ENCODE peak calls at places on chromosomes 1 and 21, in four cellular contexts. One of them, this sample, is unnamed.

GRCh38 chr21:43735236-43736091 is 16.5 kb downstream of the PDXK start:
- DNase-seq in HCT116: no peak
- DNase-seq in GM23338: no peak
- DNase-seq in endothelial cell of umbilical vein: no peak
- DNase-seq in this sample: no peak

GRCh38 chr1:186605762-186606350 is 74.4 kb downstream of the PTGS2 start:
- DNase-seq in HCT116: peak; percentile 56
- DNase-seq in GM23338: peak; percentile 86
- DNase-seq in endothelial cell of umbilical vein: peak; percentile 75
- DNase-seq in this sample: no peak

GRCh38 chr1:181089017-181089776 is 697 bp downstream of the IER5 start:
- DNase-seq in HCT116: no peak
- DNase-seq in GM23338: peak; percentile 53
- DNase-seq in endothelial cell of umbilical vein: no peak
- DNase-seq in this sample: no peak

GRCh38 chr1:100360790-100361232 is 8.5 kb downstream of the CDC14A start:
- DNase-seq in HCT116: no peak
- DNase-seq in GM23338: no peak
- DNase-seq in endothelial cell of umbilical vein: peak; percentile 75
- DNase-seq in this sample: no peak

GRCh38 chr21:45456836-45457160 is 51.8 kb downstream of the COL18A1 start:
- DNase-seq in HCT116: no peak
- DNase-seq in GM23338: no peak
- DNase-seq in endothelial cell of umbilical vein: no peak
- DNase-seq in this sample: no peak

GRCh38 chr1:166273618-166274017 is 106.8 kb upstream of the FAM78B start:
- DNase-seq in HCT116: no peak
- DNase-seq in GM23338: no peak
- DNase-seq in endothelial cell of umbilical vein: no peak
- DNase-seq in this sample: no peak

GRCh38 chr1:37497832-37498231 is 16.7 kb downstream of the MEAF6 start:
- DNase-seq in HCT116: no peak
- DNase-seq in GM23338: no peak
- DNase-seq in endothelial cell of umbilical vein: no peak
- DNase-seq in this sample: no peak

GRCh38 chr1:14944471-14944981 is 209.0 kb upstream of the TMEM51 start:
- DNase-seq in HCT116: no peak
- DNase-seq in GM23338: no peak
- DNase-seq in endothelial cell of umbilical vein: no peak
- DNase-seq in this sample: no peak

GRCh38 chr21:25149022-25149421 is 458.3 kb downstream of the MRPL39 start:
- DNase-seq in HCT116: no peak
- DNase-seq in GM23338: no peak
- DNase-seq in endothelial cell of umbilical vein: no peak
- DNase-seq in this sample: no peak

GRCh38 chr21:23480591-23481270 is 2126.6 kb downstream of the MRPL39 start:
- DNase-seq in HCT116: no peak
- DNase-seq in GM23338: no peak
- DNase-seq in endothelial cell of umbilical vein: no peak
- DNase-seq in this sample: no peak

GRCh38 chr1:219412772-219413171 is 200.1 kb downstream of the ZC3H11B start:
- DNase-seq in HCT116: no peak
- DNase-seq in GM23338: no peak
- DNase-seq in endothelial cell of umbilical vein: no peak
- DNase-seq in this sample: no peak

GRCh38 chr1:181366910-181367309 is 116.4 kb upstream of the CACNA1E start:
- DNase-seq in HCT116: no peak
- DNase-seq in GM23338: no peak
- DNase-seq in endothelial cell of umbilical vein: no peak
- DNase-seq in this sample: no peak

GRCh38 chr1:185652348-185652747 is 81.8 kb upstream of the HMCN1 start:
- DNase-seq in HCT116: peak; percentile 22
- DNase-seq in GM23338: peak; percentile 36
- DNase-seq in endothelial cell of umbilical vein: no peak
- DNase-seq in this sample: no peak

GRCh38 chr21:33550772-33551660 is 8.2 kb downstream of the SON start:
- DNase-seq in HCT116: no peak
- DNase-seq in GM23338: no peak
- DNase-seq in endothelial cell of umbilical vein: no peak
- DNase-seq in this sample: no peak

GRCh38 chr21:33551664-33552063 is 8.8 kb downstream of the SON start:
- DNase-seq in HCT116: no peak
- DNase-seq in GM23338: no peak
- DNase-seq in endothelial cell of umbilical vein: no peak
- DNase-seq in this sample: no peak

GRCh38 chr21:33554236-33554981 is 11.6 kb downstream of the SON start:
- DNase-seq in HCT116: no peak
- DNase-seq in GM23338: no peak
- DNase-seq in endothelial cell of umbilical vein: no peak
- DNase-seq in this sample: no peak

GRCh38 chr21:33552999-33553598 is 10.3 kb downstream of the SON start:
- DNase-seq in HCT116: no peak
- DNase-seq in GM23338: no peak
- DNase-seq in endothelial cell of umbilical vein: no peak
- DNase-seq in this sample: no peak

DNA sequence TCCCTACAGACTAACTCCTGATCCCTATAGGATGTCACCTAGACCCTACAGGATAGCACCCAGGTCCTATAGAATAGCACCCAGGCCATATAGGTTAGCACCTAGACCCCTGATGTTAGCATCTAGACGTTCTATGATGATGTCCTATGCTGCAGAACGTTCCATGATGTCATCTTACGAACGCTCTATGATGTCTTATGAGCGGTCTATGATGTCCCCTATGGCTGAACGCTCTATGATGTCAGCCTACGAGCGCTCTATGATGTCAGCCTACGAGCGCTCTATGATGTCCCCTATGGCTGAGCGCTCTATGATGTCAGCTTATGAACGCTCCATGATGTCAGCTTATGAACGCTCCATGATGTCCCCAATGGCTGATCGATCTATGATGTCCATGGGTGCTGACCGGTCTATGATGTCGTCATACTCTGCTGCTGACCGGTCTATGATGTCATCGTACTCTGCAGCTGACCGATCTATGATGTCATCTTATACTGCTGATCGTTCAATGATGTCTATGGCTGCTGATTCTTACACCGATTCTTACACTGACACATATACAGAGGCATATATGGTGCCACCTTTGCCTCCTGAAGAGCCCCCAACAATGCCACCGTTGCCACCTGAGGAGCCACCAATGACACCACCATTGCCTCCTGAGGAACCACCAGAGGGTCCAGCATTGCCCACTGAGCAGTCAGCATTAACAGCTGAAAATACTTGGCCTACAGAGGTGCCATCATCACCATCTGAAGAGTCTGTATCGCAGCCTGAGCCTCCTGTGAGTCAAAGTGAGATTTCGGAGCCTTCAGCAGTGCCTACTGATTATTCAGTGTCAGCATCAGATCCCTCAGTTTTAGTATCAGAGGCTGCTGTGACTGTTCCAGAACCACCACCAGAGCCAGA is 9.5 kb downstream of the SON start:
- DNase-seq in HCT116: no peak
- DNase-seq in GM23338: no peak
- DNase-seq in endothelial cell of umbilical vein: no peak
- DNase-seq in this sample: no peak
- TF ChIP-seq POLR2AphosphoS5 in HCT116: peak; percentile 2
- TF ChIP-seq POLR2AphosphoS5 in GM23338: no peak
- TF ChIP-seq POLR2AphosphoS5 in endothelial cell of umbilical vein: no peak
- TF ChIP-seq POLR2AphosphoS5 in this sample: no peak

DNA sequence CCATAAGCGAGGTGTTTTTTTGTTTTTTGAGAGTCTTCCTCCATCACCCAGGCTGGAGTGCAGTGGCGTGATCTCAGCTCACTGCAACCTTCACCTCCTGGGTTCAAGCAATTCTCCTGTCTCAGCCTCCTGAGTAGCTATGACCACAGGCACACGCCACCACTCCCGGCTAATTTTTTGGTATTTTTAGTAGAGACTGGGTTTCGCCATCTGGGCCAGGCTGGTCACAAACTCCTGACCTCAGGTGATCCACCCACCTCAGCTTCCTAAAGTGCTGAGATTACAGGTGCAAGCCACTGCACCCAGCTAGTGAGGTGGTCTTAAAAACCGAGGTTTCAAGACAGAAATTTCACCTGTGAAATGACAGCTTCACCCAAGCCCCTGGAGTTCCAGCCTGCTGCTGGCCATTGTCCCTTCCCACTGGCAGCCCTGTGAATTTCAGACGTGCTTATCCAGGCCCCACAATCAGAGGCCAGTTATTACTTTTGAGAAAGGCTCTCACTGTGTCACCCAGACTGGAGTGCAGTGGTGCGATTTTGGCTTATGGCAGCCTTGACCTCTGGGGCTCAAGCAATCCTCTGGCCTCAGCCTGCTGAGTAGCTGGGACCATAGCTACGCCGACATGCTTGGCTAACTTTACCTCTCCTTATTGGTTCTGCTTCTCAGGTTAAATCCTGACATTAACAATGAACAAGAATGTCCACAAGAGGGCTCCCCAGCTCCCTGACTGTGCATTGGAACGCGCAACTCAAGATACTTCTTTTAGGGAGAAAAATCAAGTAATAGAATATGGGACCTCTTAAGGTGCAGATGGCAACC is 19.4 kb downstream of the ENO1 start:
- DNase-seq in HCT116: no peak
- DNase-seq in GM23338: peak; percentile 84
- DNase-seq in endothelial cell of umbilical vein: peak; percentile 83
- DNase-seq in this sample: no peak
- TF ChIP-seq POLR2AphosphoS5 in HCT116: peak; percentile 41
- TF ChIP-seq POLR2AphosphoS5 in GM23338: no peak
- TF ChIP-seq POLR2AphosphoS5 in endothelial cell of umbilical vein: peak; percentile 45
- TF ChIP-seq POLR2AphosphoS5 in this sample: no peak

GRCh38 chr1:202014915-202015676 is 4.7 kb downstream of the ELF3 start:
- DNase-seq in HCT116: no peak
- DNase-seq in GM23338: no peak
- DNase-seq in endothelial cell of umbilical vein: no peak
- DNase-seq in this sample: no peak
- TF ChIP-seq POLR2AphosphoS5 in HCT116: peak; percentile 59
- TF ChIP-seq POLR2AphosphoS5 in GM23338: no peak
- TF ChIP-seq POLR2AphosphoS5 in endothelial cell of umbilical vein: no peak
- TF ChIP-seq POLR2AphosphoS5 in this sample: no peak

GRCh38 chr1:236753554-236753953 is 41.5 kb upstream of the MTR start:
- DNase-seq in HCT116: peak; percentile 56
- DNase-seq in GM23338: peak; percentile 71
- DNase-seq in endothelial cell of umbilical vein: no peak
- DNase-seq in this sample: no peak
- TF ChIP-seq POLR2AphosphoS5 in HCT116: no peak
- TF ChIP-seq POLR2AphosphoS5 in GM23338: no peak
- TF ChIP-seq POLR2AphosphoS5 in endothelial cell of umbilical vein: no peak
- TF ChIP-seq POLR2AphosphoS5 in this sample: no peak

GRCh38 chr1:66539491-66539890 is 5.5 kb downstream of the SGIP1 start:
- DNase-seq in HCT116: no peak
- DNase-seq in GM23338: no peak
- DNase-seq in endothelial cell of umbilical vein: no peak
- DNase-seq in this sample: no peak

GRCh38 chr1:66540434-66541032 is 6.6 kb downstream of the SGIP1 start:
- DNase-seq in HCT116: no peak
- DNase-seq in GM23338: peak; percentile 68
- DNase-seq in endothelial cell of umbilical vein: peak; percentile 62
- DNase-seq in this sample: no peak

GRCh38 chr1:66546045-66546810 is 12.3 kb downstream of the SGIP1 start:
- DNase-seq in HCT116: no peak
- DNase-seq in GM23338: no peak
- DNase-seq in endothelial cell of umbilical vein: no peak
- DNase-seq in this sample: no peak

GRCh38 chr1:66542314-66542713 is 8.4 kb downstream of the SGIP1 start:
- DNase-seq in HCT116: no peak
- DNase-seq in GM23338: no peak
- DNase-seq in endothelial cell of umbilical vein: no peak
- DNase-seq in this sample: no peak

DNA sequence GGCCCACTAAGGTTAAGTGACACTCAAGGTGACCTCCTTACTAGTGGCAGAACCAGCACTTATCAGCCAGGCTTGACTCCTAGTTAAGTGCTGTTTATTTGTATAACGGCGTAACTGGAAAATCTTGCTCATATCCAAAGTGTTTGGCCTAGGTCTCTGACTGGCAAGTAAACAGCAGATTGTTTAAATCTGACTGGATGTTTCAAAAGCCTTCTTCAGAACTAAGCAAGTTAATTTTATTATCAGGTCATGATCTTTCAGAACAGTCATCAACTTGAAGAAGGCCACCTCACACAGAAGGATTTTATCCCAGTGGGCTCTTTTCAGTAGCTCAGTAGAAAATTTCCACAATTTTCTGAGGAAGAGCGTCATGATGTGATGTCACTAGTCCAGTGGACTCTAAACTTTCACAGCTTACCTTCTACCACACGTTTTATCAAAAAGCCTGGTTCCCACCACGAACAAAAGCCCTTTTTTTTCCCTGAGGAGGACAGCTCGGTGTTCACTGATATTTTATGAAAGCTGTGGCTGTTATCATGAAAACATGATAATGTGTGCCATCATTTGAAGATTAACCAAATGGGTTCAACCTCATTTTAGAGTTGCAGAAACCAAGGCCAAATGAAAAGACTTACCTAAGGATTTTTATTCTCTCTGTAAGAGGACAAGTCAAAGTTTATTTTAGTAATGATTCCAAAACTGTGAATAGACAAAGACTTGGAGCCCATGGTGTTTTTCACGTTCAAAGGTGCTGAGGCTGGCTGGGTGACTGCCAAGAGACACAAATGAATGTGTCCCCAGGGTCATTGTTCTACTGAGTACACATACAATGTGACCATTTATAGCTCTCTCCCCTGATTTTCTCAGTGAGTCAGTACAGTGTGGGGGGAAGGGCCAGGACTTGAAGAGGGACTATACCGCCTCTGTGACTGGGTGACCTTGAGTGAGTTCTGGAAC is 9.1 kb downstream of the SGIP1 start:
- DNase-seq in HCT116: peak; percentile 91
- DNase-seq in GM23338: no peak
- DNase-seq in endothelial cell of umbilical vein: peak; percentile 97
- DNase-seq in this sample: no peak
- TF ChIP-seq POLR2AphosphoS5 in HCT116: peak; percentile 53
- TF ChIP-seq POLR2AphosphoS5 in GM23338: no peak
- TF ChIP-seq POLR2AphosphoS5 in endothelial cell of umbilical vein: peak; percentile 75
- TF ChIP-seq POLR2AphosphoS5 in this sample: no peak

GRCh38 chr1:61477301-61477700 is 247.6 kb downstream of the TM2D1 start:
- DNase-seq in HCT116: no peak
- DNase-seq in GM23338: peak; percentile 77
- DNase-seq in endothelial cell of umbilical vein: no peak
- DNase-seq in this sample: no peak
- TF ChIP-seq POLR2AphosphoS5 in HCT116: no peak
- TF ChIP-seq POLR2AphosphoS5 in GM23338: peak; percentile 74
- TF ChIP-seq POLR2AphosphoS5 in endothelial cell of umbilical vein: no peak
- TF ChIP-seq POLR2AphosphoS5 in this sample: no peak

This sample was measured in SK-N-MC.